ENCODE peak calls at places on chromosomes 2 and 18, in eight cellular contexts. H is H4; V is uterus; U is AG20443; S is activated CD4-positive, alpha-beta T cell treated with anti-CD3 and anti-CD28 coated beads, Interleukin-2, amount 50 U/mL, for 24 hours; F is activated T-cell treated with anti-CD3 and anti-CD28 coated beads, Interleukin-2, amount 50 U/mL, for 1 hour; P is WTC11; G is astrocyte of the spinal cord. B is an unnamed sample.

GRCh38 chr18:52605345-52605744 is 265.3 kb downstream of the DCC start:
- DNase-seq in H (no peak), V (no peak), U (no peak), S (no peak), F (no peak), P (no peak), G (no peak), B (no peak)

GRCh38 chr18:29664278-29665021 is 1378.1 kb downstream of the DSC3 start:
- DNase-seq in H (no peak), V (no peak), U (no peak), S (no peak), F (no peak), P (no peak), G (no peak), B (no peak)

GRCh38 chr2:205543937-205544702 is 138.2 kb upstream of the NRP2 start:
- DNase-seq in H (no peak), V (no peak), U (no peak), S (no peak), F (no peak), P (no peak), G (no peak), B (no peak)

GRCh38 chr2:233926806-233927205 is 9.6 kb downstream of the TRPM8 start:
- DNase-seq in H (no peak), V (no peak), U (no peak), S (no peak), F (no peak), P (no peak), G (no peak), B (no peak)

GRCh38 chr2:47214385-47214784 is 59.3 kb upstream of the STPG4 start:
- DNase-seq in H (no peak), V (no peak), U (no peak), S (no peak), F (no peak), P (no peak), G (no peak), B (no peak)

GRCh38 chr2:37648316-37649011 is 23.0 kb downstream of the CDC42EP3 start:
- DNase-seq in H (no peak), V (no peak), U (no peak), S (no peak), F (peak), P (no peak), G (no peak), B (peak)

GRCh38 chr2:160278889-160279196 is 78.8 kb upstream of the ITGB6 start:
- DNase-seq in H (peak), V (no peak), U (peak), S (no peak), F (no peak), P (no peak), G (peak), B (no peak)

GRCh38 chr2:148901142-148901541 is 26.1 kb downstream of the KIF5C start:
- DNase-seq in H (no peak), V (no peak), U (no peak), S (no peak), F (no peak), P (no peak), G (no peak), B (no peak)

GRCh38 chr2:102025016-102025491 is 33.3 kb downstream of the IL1R2 start:
- DNase-seq in H (no peak), V (no peak), U (peak), S (no peak), F (no peak), P (no peak), G (peak), B (no peak)

GRCh38 chr18:64119916-64120315 is 29.0 kb downstream of the LINC00305 start:
- DNase-seq in H (no peak), V (no peak), U (no peak), S (no peak), F (no peak), P (no peak), G (peak), B (no peak)

B was measured in SJCRH30.